ENCODE peak calls at places on chromosomes 11 and 22, in eight cellular contexts. U, H, Q, G, X, V, E and P are unnamed samples.

GRCh38 chr11:13260963-13261599 is 16.5 kb upstream of the BMAL1 start:
- DNase-seq in U (no peak), H (peak), Q (peak), G (no peak), X (peak), V (peak), E (no peak), P (no peak)

GRCh38 chr11:7671347-7671746 is 2.0 kb downstream of the CYB5R2 start:
- DNase-seq in U (no peak), H (no peak), Q (no peak), G (no peak), X (peak), V (no peak), E (no peak), P (no peak)

GRCh38 chr11:118194835-118195627 is 18.6 kb upstream of the SCN2B start:
- DNase-seq in U (no peak), H (peak), Q (peak), G (no peak), X (peak), V (peak), E (no peak), P (no peak)

GRCh38 chr22:48708558-48709245 is 1119.0 kb downstream of the BRD1 start:
- DNase-seq in U (no peak), H (no peak), Q (no peak), G (no peak), X (no peak), V (no peak), E (no peak), P (no peak)

GRCh38 chr11:134474942-134475341 is 62.9 kb upstream of the B3GAT1 start:
- DNase-seq in U (no peak), H (no peak), Q (no peak), G (no peak), X (no peak), V (no peak), E (no peak), P (no peak)

GRCh38 chr11:113638378-113638777 is 67.7 kb downstream of the TMPRSS5 start:
- DNase-seq in U (no peak), H (no peak), Q (no peak), G (no peak), X (no peak), V (no peak), E (no peak), P (no peak)

GRCh38 chr11:13278620-13279486 is 1.3 kb downstream of the BMAL1 start:
- DNase-seq in U (no peak), H (peak), Q (peak), G (no peak), X (peak), V (no peak), E (no peak), P (no peak)

GRCh38 chr11:126499124-126499752 is 143.8 kb downstream of the ST3GAL4 start:
- DNase-seq in U (no peak), H (no peak), Q (no peak), G (no peak), X (no peak), V (no peak), E (no peak), P (no peak)

GRCh38 chr22:29268511-29269229 is 602 bp downstream of the EWSR1 start:
- DNase-seq in U (peak), H (peak), Q (peak), G (no peak), X (peak), V (peak), E (no peak), P (peak)

GRCh38 chr11:125300791-125301218 is 136.3 kb downstream of the PKNOX2 start:
- DNase-seq in U (no peak), H (peak), Q (peak), G (no peak), X (peak), V (peak), E (no peak), P (no peak)

GRCh38 chr22:46515208-46516111 is 22.0 kb downstream of the CELSR1 start:
- DNase-seq in U (no peak), H (no peak), Q (peak), G (no peak), X (peak), V (no peak), E (no peak), P (no peak)

GRCh38 chr11:14179126-14179820 is 179.7 kb downstream of the RRAS2 start:
- DNase-seq in U (no peak), H (peak), Q (peak), G (no peak), X (no peak), V (peak), E (no peak), P (no peak)

GRCh38 chr11:65663634-65664200 is 1.0 kb upstream of the RELA start:
- DNase-seq in U (no peak), H (peak), Q (peak), G (no peak), X (peak), V (peak), E (no peak), P (no peak)

GRCh38 chr11:57073121-57073520 is 84.4 kb downstream of the OR5AK2 start:
- DNase-seq in U (no peak), H (no peak), Q (peak), G (no peak), X (no peak), V (no peak), E (no peak), P (no peak)

GRCh38 chr11:35138949-35139881 is at the start of gene CD44:
- DNase-seq in U (peak), H (peak), Q (peak), G (no peak), X (peak), V (peak), E (peak), P (peak)

GRCh38 chr11:86197448-86197847 is 47.1 kb upstream of the EED start:
- DNase-seq in U (no peak), H (no peak), Q (peak), G (no peak), X (no peak), V (no peak), E (no peak), P (no peak)

GRCh38 chr11:57427692-57428082 is 766 bp upstream of the SLC43A3 start:
- DNase-seq in U (no peak), H (peak), Q (peak), G (no peak), X (peak), V (peak), E (no peak), P (no peak)

GRCh38 chr11:9146477-9146876 is 55.1 kb upstream of the SCUBE2 start:
- DNase-seq in U (no peak), H (no peak), Q (no peak), G (no peak), X (no peak), V (no peak), E (no peak), P (no peak)

GRCh38 chr11:47071871-47072270 is 104.8 kb downstream of the ARFGAP2 start:
- DNase-seq in U (no peak), H (no peak), Q (peak), G (no peak), X (peak), V (no peak), E (no peak), P (no peak)

GRCh38 chr11:84580338-84580737 is 1046.8 kb downstream of the DLG2 start:
- DNase-seq in U (no peak), H (no peak), Q (no peak), G (no peak), X (no peak), V (no peak), E (no peak), P (no peak)

GRCh38 chr11:18384157-18384641 is 10.2 kb upstream of the LDHA start:
- DNase-seq in U (no peak), H (peak), Q (peak), G (no peak), X (peak), V (peak), E (no peak), P (no peak)

GRCh38 chr22:24128631-24129601 is 52.4 kb upstream of the SUSD2 start:
- DNase-seq in U (no peak), H (no peak), Q (no peak), G (no peak), X (no peak), V (no peak), E (no peak), P (no peak)

GRCh38 chr11:130121430-130121978 is 38.1 kb upstream of the ST14 start:
- DNase-seq in U (no peak), H (peak), Q (peak), G (no peak), X (peak), V (peak), E (no peak), P (no peak)

GRCh38 chr11:130781906-130782305 is 134.4 kb downstream of the SNX19 start:
- DNase-seq in U (no peak), H (peak), Q (peak), G (no peak), X (peak), V (no peak), E (no peak), P (no peak)

GRCh38 chr11:64121637-64122410 is 44.1 kb downstream of the MACROD1 start:
- DNase-seq in U (no peak), H (no peak), Q (peak), G (no peak), X (peak), V (peak), E (no peak), P (no peak)

GRCh38 chr22:35552186-35552842 is 11.7 kb downstream of the RASD2 start:
- DNase-seq in U (peak), H (no peak), Q (peak), G (peak), X (no peak), V (no peak), E (peak), P (peak)

GRCh38 chr11:1283906-1284305 is 25.5 kb downstream of the TOLLIP start:
- DNase-seq in U (no peak), H (no peak), Q (no peak), G (no peak), X (no peak), V (no peak), E (no peak), P (no peak)